ENCODE peak calls at places on chromosome 9, in five cellular contexts. Q, C, K, B and Y are unnamed samples.

GRCh38 chr9:3401556-3401955 is 124.2 kb downstream of the RFX3 start:
- DNase-seq in K (no peak), C (no peak), Q (no peak), B (no peak), Y (no peak)

GRCh38 chr9:36665921-36666429 is 93.3 kb downstream of the MELK start:
- DNase-seq in Q (peak), C (no peak), B (no peak), K (no peak), Y (no peak)

GRCh38 chr9:108001219-108001618 is 511.6 kb upstream of the KLF4 start:
- DNase-seq in B (no peak), C (no peak), K (no peak), Q (no peak), Y (no peak)

GRCh38 chr9:79325501-79325900 is 246.3 kb upstream of the TLE4 start:
- DNase-seq in K (no peak), Q (no peak), B (no peak), C (no peak), Y (no peak)

GRCh38 chr9:14082732-14083131 is 231.2 kb downstream of the NFIB start:
- DNase-seq in Q (no peak), C (no peak), B (no peak), K (no peak), Y (no peak)

GRCh38 chr9:15873573-15874177 is 320.8 kb downstream of the CCDC171 start:
- DNase-seq in C (no peak), B (no peak), Q (peak), K (peak), Y (no peak)

GRCh38 chr9:127402401-127403090 is 5.6 kb downstream of the SLC2A8 start:
- DNase-seq in K (no peak), B (no peak), Q (no peak), C (no peak), Y (no peak)

GRCh38 chr9:120750421-120750820 is 36.2 kb upstream of the MEGF9 start:
- DNase-seq in Q (no peak), C (no peak), B (no peak), K (no peak), Y (no peak)

GRCh38 chr9:35962126-35962906 is 4.4 kb upstream of the OR2S2 start:
- DNase-seq in C (no peak), B (no peak), Q (no peak), K (no peak), Y (no peak)

GRCh38 chr9:69981686-69982450 is 61.8 kb upstream of the MAMDC2 start:
- DNase-seq in B (no peak), Q (no peak), K (no peak), C (no peak), Y (no peak)

GRCh38 chr9:107760469-107761242 is 271.1 kb upstream of the KLF4 start:
- DNase-seq in Q (no peak), C (no peak), B (peak), K (no peak), Y (peak)

DNA sequence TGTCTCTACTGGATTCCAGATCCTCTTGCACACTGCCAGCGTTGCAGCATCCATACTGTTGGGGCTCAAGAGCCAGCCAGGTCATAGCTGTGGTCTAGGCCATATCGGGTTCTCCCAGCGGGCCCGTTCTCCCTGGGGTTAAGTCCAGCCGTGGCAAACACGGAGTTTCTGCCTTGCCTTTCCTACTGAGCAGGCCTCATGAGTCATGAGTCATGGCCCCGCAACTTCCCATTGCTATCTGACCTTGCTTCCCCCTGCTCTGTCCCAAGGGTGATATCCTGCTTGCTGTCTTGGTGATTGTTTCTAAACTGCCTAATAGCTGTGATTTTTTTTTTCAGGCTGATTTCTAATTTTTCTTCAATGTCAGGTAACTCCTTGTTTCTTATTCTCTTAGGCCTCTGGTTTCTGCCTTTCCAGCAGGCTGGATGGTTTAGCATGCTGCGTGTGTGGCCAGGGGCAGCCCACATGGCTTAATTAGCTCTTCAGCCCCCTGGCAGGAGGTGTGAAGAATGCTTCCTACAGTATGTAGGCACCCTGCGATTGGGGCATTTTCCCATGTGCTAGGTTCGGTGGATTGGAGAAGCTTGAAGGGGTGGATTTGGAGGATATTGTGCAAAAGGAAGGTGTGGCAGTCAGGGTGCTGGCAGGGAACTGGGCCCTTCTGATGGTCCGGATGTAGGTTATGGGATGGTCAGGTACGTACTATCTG is 18.7 kb downstream of the DAPK1 start:
- DNase-seq in K (peak), C (no peak), Q (no peak), B (peak), Y (no peak)
- H3K27ac ChIP-seq in K (peak), C (no peak), Q (no peak), B (no peak), Y (no peak)

GRCh38 chr9:113588936-113589335 is 125.4 kb downstream of the RGS3 start:
- DNase-seq in B (no peak), K (no peak), Q (no peak), C (no peak), Y (no peak)
- H3K27ac ChIP-seq in B (peak), K (peak), Q (no peak), C (no peak), Y (no peak)

DNA sequence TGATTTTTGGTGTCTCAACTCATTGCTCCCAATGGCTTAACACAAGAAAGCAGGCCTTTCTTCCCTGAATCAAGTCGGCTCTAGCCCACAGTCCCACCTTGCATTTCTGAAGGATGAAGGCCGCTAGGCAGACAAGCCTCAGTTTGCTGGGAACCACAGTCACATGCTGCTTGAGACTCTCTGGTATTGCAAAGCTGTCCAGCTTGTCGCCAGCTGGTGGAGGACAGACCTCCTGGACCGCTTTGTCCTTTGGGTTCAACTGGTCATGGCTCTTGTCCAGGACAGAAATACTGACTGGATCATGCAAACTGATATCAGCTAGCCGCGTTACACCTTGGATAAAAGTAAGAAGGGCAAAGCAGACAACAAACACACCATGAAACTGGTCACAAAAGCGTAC is 23.1 kb downstream of the DDX31 start:
- DNase-seq in K (no peak), C (no peak), B (no peak), Q (no peak), Y (no peak)
- H3K27ac ChIP-seq in K (no peak), C (no peak), B (no peak), Q (no peak), Y (no peak)

GRCh38 chr9:81002242-81002641 is 687.1 kb downstream of the TLE1 start:
- DNase-seq in B (no peak), K (no peak), Q (peak), C (no peak), Y (no peak)
- H3K27ac ChIP-seq in B (no peak), K (no peak), Q (no peak), C (no peak), Y (no peak)

GRCh38 chr9:5947912-5948311 is 57.2 kb downstream of the MLANA start:
- DNase-seq in C (no peak), K (no peak), Q (no peak), B (no peak), Y (no peak)
- H3K27ac ChIP-seq in C (no peak), K (no peak), Q (no peak), B (no peak), Y (no peak)

GRCh38 chr9:93597871-93598646 is 21.7 kb downstream of the PHF2 start:
- DNase-seq in Q (no peak), C (no peak), K (no peak), B (no peak), Y (no peak)
- H3K27ac ChIP-seq in Q (no peak), C (no peak), K (no peak), B (no peak), Y (no peak)

GRCh38 chr9:96522371-96522770 is 72.4 kb downstream of the HABP4 start:
- DNase-seq in C (no peak), Q (no peak), B (no peak), K (no peak), Y (no peak)

GRCh38 chr9:96515629-96516470 is 65.9 kb downstream of the HABP4 start:
- DNase-seq in Q (no peak), C (no peak), B (no peak), K (no peak), Y (no peak)

GRCh38 chr9:96523429-96523828 is 73.5 kb downstream of the HABP4 start:
- DNase-seq in Q (no peak), C (no peak), B (peak), K (no peak), Y (no peak)

GRCh38 chr9:96519095-96519494 is 69.1 kb downstream of the HABP4 start:
- DNase-seq in C (no peak), B (no peak), K (no peak), Q (no peak), Y (no peak)

GRCh38 chr9:96519726-96520125 is 69.8 kb downstream of the HABP4 start:
- DNase-seq in K (no peak), C (no peak), B (no peak), Q (no peak), Y (no peak)
- H3K27ac ChIP-seq in K (no peak), C (no peak), B (peak), Q (no peak), Y (no peak)